ENCODE peak calls at places on chromosomes 4 and X, in nine cellular contexts. One of them, this sample, is unnamed.

GRCh38 chrX:73562986-73563739 is at the start of gene CHIC1:
- DNase-seq in mucosa of descending colon: peak; percentile 64
- DNase-seq in uterus: peak; percentile 56
- DNase-seq in A673: peak; percentile 79
- DNase-seq in GM10248: peak; percentile 66
- DNase-seq in brain microvascular endothelial cell: peak; percentile 49
- DNase-seq in bronchial epithelial cell: peak; percentile 43
- DNase-seq in neural progenitor cell: peak; percentile 83
- DNase-seq in IMR-90: peak; percentile 66
- DNase-seq in this sample: peak; percentile 85

GRCh38 chr4:55927776-55928437 is 20.8 kb upstream of the CEP135 start:
- DNase-seq in mucosa of descending colon: no peak
- DNase-seq in uterus: no peak
- DNase-seq in A673: no peak
- DNase-seq in GM10248: no peak
- DNase-seq in brain microvascular endothelial cell: no peak
- DNase-seq in bronchial epithelial cell: no peak
- DNase-seq in neural progenitor cell: no peak
- DNase-seq in IMR-90: peak; percentile 56
- DNase-seq in this sample: no peak

GRCh38 chrX:107979534-107979933 is 2.6 kb downstream of the TEX13B start:
- DNase-seq in mucosa of descending colon: no peak
- DNase-seq in uterus: no peak
- DNase-seq in A673: no peak
- DNase-seq in GM10248: no peak
- DNase-seq in brain microvascular endothelial cell: no peak
- DNase-seq in bronchial epithelial cell: no peak
- DNase-seq in neural progenitor cell: no peak
- DNase-seq in IMR-90: no peak
- DNase-seq in this sample: no peak

GRCh38 chr4:38310446-38311043 is 350.3 kb downstream of the PTTG2 start:
- DNase-seq in mucosa of descending colon: no peak
- DNase-seq in uterus: no peak
- DNase-seq in A673: no peak
- DNase-seq in GM10248: peak; percentile 75
- DNase-seq in brain microvascular endothelial cell: no peak
- DNase-seq in bronchial epithelial cell: no peak
- DNase-seq in neural progenitor cell: no peak
- DNase-seq in IMR-90: no peak
- DNase-seq in this sample: no peak

GRCh38 chrX:40096395-40097091 is 1.2 kb downstream of the BCOR start:
- DNase-seq in mucosa of descending colon: peak; percentile 65
- DNase-seq in uterus: peak; percentile 47
- DNase-seq in A673: no peak
- DNase-seq in GM10248: no peak
- DNase-seq in brain microvascular endothelial cell: no peak
- DNase-seq in bronchial epithelial cell: no peak
- DNase-seq in neural progenitor cell: peak; percentile 61
- DNase-seq in IMR-90: peak; percentile 45
- DNase-seq in this sample: peak; percentile 61

GRCh38 chr4:156771171-156771837 is 200.3 kb downstream of the PDGFC start:
- DNase-seq in mucosa of descending colon: no peak
- DNase-seq in uterus: peak; percentile 13
- DNase-seq in A673: peak; percentile 96
- DNase-seq in GM10248: no peak
- DNase-seq in brain microvascular endothelial cell: peak; percentile 28
- DNase-seq in bronchial epithelial cell: peak; percentile 100
- DNase-seq in neural progenitor cell: peak; percentile 51
- DNase-seq in IMR-90: peak; percentile 69
- DNase-seq in this sample: peak; percentile 33

GRCh38 chr4:54063737-54064316 is 578 bp downstream of the CHIC2 start:
- DNase-seq in mucosa of descending colon: peak; percentile 53
- DNase-seq in uterus: peak; percentile 29
- DNase-seq in A673: peak; percentile 3
- DNase-seq in GM10248: peak; percentile 37
- DNase-seq in brain microvascular endothelial cell: no peak
- DNase-seq in bronchial epithelial cell: no peak
- DNase-seq in neural progenitor cell: peak; percentile 39
- DNase-seq in IMR-90: no peak
- DNase-seq in this sample: peak; percentile 36

GRCh38 chr4:185879666-185880312 is 67.8 kb upstream of the SORBS2 start:
- DNase-seq in mucosa of descending colon: no peak
- DNase-seq in uterus: no peak
- DNase-seq in A673: no peak
- DNase-seq in GM10248: no peak
- DNase-seq in brain microvascular endothelial cell: no peak
- DNase-seq in bronchial epithelial cell: no peak
- DNase-seq in neural progenitor cell: no peak
- DNase-seq in IMR-90: no peak
- DNase-seq in this sample: no peak

GRCh38 chr4:92658318-92658717 is 354.6 kb downstream of the GRID2 start:
- DNase-seq in mucosa of descending colon: no peak
- DNase-seq in uterus: no peak
- DNase-seq in A673: no peak
- DNase-seq in GM10248: no peak
- DNase-seq in brain microvascular endothelial cell: no peak
- DNase-seq in bronchial epithelial cell: no peak
- DNase-seq in neural progenitor cell: peak; percentile 4
- DNase-seq in IMR-90: no peak
- DNase-seq in this sample: no peak

DNA sequence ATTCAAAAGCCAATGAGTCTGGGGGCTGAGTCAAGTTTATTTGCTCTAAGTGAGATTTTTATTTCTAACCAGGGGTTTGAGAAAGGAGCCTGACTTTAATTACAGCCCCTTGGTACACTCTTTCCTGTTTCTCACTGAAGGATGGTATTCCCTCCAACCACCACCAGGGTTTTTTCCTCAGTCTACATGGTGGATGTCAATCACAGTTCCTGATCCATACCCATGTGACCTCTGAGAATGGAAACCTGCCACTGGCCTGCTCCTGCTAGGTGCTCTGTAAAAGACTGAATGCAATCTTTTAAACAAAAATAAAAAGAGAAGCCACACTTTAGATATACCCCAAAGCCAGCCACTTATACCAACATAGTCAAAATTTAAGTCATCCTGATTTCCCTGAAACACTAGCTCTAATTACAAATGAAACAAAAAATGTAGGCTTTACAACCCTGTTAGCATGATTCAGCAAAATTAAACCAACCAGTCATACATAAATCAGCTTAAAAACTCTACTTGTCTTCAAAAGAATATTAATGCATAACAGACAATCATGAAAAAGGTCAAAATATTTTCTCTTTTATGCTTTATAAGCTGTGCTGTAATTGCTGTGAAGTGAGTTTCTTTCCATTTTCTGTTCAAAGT is 112.1 kb upstream of the NWD2 start:
- DNase-seq in mucosa of descending colon: no peak
- DNase-seq in uterus: no peak
- DNase-seq in A673: no peak
- DNase-seq in GM10248: no peak
- DNase-seq in brain microvascular endothelial cell: no peak
- DNase-seq in bronchial epithelial cell: no peak
- DNase-seq in neural progenitor cell: peak; percentile 5
- DNase-seq in IMR-90: no peak
- DNase-seq in this sample: no peak
- TF ChIP-seq CTCF in mucosa of descending colon: no peak
- TF ChIP-seq CTCF in uterus: no peak
- TF ChIP-seq CTCF in A673: no peak
- TF ChIP-seq CTCF in GM10248: no peak
- TF ChIP-seq CTCF in brain microvascular endothelial cell: no peak
- TF ChIP-seq CTCF in bronchial epithelial cell: no peak
- TF ChIP-seq CTCF in neural progenitor cell: peak; percentile 43
- TF ChIP-seq CTCF in IMR-90: no peak
- TF ChIP-seq CTCF in this sample: peak; percentile 60

DNA sequence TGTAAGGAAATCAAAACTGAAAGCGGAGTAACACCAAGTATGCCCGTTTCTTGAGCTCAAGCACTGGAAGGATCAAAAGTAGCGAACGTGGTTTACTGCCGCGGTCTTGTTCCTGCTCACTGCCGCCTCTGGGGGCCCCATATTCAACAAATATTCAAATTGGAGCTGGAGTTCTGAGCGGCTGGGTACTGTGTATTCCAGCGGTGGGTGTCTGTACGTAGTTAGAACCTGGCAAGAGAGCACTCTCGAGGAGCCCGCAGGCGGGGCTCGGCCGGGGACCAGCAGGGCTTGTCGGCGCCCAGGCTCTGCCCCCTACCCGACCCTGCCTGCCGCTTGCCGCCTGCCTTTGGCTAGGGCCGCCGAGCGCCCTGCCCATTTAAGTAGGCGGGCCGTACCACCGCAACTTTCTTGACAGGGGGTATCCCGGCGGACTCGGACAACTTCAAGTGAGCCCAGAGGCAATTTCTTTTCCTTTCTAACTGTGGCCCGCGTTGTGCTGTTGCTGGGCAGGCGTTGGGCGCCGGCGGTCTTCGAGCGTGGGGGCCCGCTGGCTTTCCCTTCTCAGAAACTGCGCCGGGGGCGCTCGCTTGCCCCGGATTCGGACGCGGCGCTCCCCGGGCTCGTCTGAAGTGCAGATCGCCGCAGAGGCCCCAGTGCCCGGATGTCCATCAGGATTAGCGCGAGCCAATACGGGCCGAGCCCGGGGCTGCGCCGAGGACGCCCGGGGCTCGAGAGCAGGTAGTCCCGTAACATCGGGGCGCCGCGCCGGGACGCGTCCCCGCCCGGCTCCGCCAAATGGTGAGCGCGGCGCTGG is 71.9 kb downstream of the AFF1 start:
- DNase-seq in mucosa of descending colon: peak; percentile 95
- DNase-seq in uterus: peak; percentile 90
- DNase-seq in A673: peak; percentile 88
- DNase-seq in GM10248: peak; percentile 82
- DNase-seq in brain microvascular endothelial cell: peak; percentile 90
- DNase-seq in bronchial epithelial cell: peak; percentile 76
- DNase-seq in neural progenitor cell: peak; percentile 98
- DNase-seq in IMR-90: peak; percentile 92
- DNase-seq in this sample: peak; percentile 94
- TF ChIP-seq CTCF in mucosa of descending colon: peak; percentile 6
- TF ChIP-seq CTCF in uterus: peak; percentile 12
- TF ChIP-seq CTCF in A673: no peak
- TF ChIP-seq CTCF in GM10248: peak; percentile 29
- TF ChIP-seq CTCF in brain microvascular endothelial cell: peak; percentile 62
- TF ChIP-seq CTCF in bronchial epithelial cell: no peak
- TF ChIP-seq CTCF in neural progenitor cell: peak; percentile 34
- TF ChIP-seq CTCF in IMR-90: peak; percentile 27
- TF ChIP-seq CTCF in this sample: peak; percentile 27

DNA sequence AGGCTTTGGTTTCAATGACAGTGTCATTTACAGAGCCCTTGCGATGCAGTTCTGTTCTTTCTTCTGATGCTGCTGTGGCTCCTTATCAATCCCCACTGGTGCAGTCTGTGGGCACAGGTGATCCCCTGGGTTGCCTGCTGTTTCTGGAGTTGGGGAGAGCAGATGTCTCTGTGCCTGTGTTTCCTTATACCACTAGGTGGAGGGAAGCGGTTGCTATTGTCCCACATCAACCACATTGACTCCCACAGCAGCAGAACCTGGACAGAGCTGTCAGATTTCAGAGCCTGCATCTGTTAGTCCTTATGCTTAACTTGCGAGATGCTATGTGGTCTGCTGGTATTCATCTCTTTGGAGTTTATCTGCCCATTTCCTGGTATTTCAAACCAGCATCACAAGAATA is 57.7 kb downstream of the NEIL3 start:
- DNase-seq in mucosa of descending colon: no peak
- DNase-seq in uterus: no peak
- DNase-seq in A673: no peak
- DNase-seq in GM10248: no peak
- DNase-seq in brain microvascular endothelial cell: peak; percentile 24
- DNase-seq in bronchial epithelial cell: peak; percentile 27
- DNase-seq in neural progenitor cell: peak; percentile 48
- DNase-seq in IMR-90: peak; percentile 52
- DNase-seq in this sample: peak; percentile 55
- TF ChIP-seq CTCF in mucosa of descending colon: no peak
- TF ChIP-seq CTCF in uterus: no peak
- TF ChIP-seq CTCF in A673: peak; percentile 28
- TF ChIP-seq CTCF in GM10248: no peak
- TF ChIP-seq CTCF in brain microvascular endothelial cell: peak; percentile 61
- TF ChIP-seq CTCF in bronchial epithelial cell: peak; percentile 47
- TF ChIP-seq CTCF in neural progenitor cell: peak; percentile 49
- TF ChIP-seq CTCF in IMR-90: peak; percentile 16
- TF ChIP-seq CTCF in this sample: peak; percentile 62

DNA sequence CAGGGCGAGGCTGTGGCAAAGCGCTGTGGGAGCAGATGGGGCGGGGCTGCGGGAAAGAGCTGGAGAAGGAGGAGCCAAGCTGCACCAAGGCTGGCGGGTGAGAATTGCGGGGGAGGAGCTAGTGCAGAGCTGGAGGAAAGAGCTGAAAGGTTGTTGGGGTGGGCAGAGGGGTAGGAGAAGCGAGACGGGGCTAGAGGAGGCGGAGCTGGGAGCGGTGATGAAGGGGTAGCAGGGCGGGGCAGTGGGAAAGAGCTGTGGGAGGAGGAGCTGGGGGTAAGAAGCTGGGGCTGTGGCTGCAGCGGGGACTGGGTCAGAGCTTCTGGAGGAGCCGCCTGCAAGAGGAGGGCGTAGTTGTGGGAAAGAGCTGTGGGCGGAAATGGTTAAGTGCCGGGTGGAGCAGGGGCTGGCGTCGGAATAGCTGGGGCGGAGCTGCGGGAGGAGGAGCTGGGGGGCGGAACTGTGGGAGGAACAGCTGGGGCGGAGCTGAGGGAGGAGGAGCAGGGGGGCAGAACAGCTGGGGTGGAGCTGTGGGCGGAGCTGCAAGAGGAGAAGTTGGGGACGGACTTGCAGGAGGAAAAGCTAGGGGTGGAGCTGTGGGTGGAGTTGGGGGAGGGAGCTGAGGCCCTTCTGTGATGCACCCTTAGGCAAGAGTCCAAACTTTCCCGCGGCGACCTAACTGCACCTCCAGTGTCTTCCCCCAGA is 1.9 kb upstream of the EOLA2 start:
- DNase-seq in mucosa of descending colon: peak; percentile 95
- DNase-seq in uterus: peak; percentile 94
- DNase-seq in A673: peak; percentile 95
- DNase-seq in GM10248: peak; percentile 81
- DNase-seq in brain microvascular endothelial cell: peak; percentile 94
- DNase-seq in bronchial epithelial cell: peak; percentile 90
- DNase-seq in neural progenitor cell: peak; percentile 92
- DNase-seq in IMR-90: peak; percentile 98
- DNase-seq in this sample: peak; percentile 97
- TF ChIP-seq CTCF in mucosa of descending colon: peak; percentile 20
- TF ChIP-seq CTCF in uterus: peak; percentile 57
- TF ChIP-seq CTCF in A673: peak; percentile 49
- TF ChIP-seq CTCF in GM10248: peak; percentile 26
- TF ChIP-seq CTCF in brain microvascular endothelial cell: peak; percentile 72
- TF ChIP-seq CTCF in bronchial epithelial cell: no peak
- TF ChIP-seq CTCF in neural progenitor cell: peak; percentile 41
- TF ChIP-seq CTCF in IMR-90: peak; percentile 57
- TF ChIP-seq CTCF in this sample: peak; percentile 54

DNA sequence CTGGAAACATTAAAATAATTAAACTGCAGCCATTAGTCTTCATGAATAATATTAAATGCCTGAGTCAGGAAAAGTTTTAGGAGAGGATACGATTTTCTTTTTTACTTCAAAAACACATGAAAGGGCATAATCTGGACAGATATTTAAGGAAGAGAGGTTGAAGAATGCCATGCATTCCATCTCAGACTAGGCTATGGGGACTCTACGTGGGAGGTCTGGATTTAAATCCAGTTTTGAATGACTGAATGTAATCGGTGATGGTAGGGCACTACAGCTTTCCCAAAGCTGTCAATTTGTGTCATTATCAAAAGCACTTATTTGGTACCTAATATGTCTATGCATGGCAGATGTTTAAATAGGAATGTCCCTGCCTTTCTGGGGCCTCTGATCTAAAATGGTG is 59.3 kb upstream of the RPL34 start:
- DNase-seq in mucosa of descending colon: no peak
- DNase-seq in uterus: no peak
- DNase-seq in A673: no peak
- DNase-seq in GM10248: no peak
- DNase-seq in brain microvascular endothelial cell: no peak
- DNase-seq in bronchial epithelial cell: no peak
- DNase-seq in neural progenitor cell: peak; percentile 41
- DNase-seq in IMR-90: no peak
- DNase-seq in this sample: no peak
- TF ChIP-seq CTCF in mucosa of descending colon: no peak
- TF ChIP-seq CTCF in uterus: no peak
- TF ChIP-seq CTCF in A673: no peak
- TF ChIP-seq CTCF in GM10248: no peak
- TF ChIP-seq CTCF in brain microvascular endothelial cell: no peak
- TF ChIP-seq CTCF in bronchial epithelial cell: no peak
- TF ChIP-seq CTCF in neural progenitor cell: no peak
- TF ChIP-seq CTCF in IMR-90: no peak
- TF ChIP-seq CTCF in this sample: no peak

This sample was measured in H9.